ENCODE peak calls at places on chromosomes 4 and X, in five cellular contexts. One of them, this sample, is unnamed.

GRCh38 chr4:76383001-76383400 is 37.9 kb downstream of the CCDC158 start:
- DNase-seq in epithelial cell of proximal tubule: no peak
- DNase-seq in brain microvascular endothelial cell: no peak
- DNase-seq in activated B cell treated with CpG ODN at 0.5 μM for 24 hours: no peak
- DNase-seq in endothelial cell: no peak
- DNase-seq in this sample: no peak

GRCh38 chrX:15202458-15203177 is 67.3 kb downstream of the ASB9 start:
- DNase-seq in brain microvascular endothelial cell: no peak
- DNase-seq in endothelial cell: no peak
- DNase-seq in activated B cell treated with CpG ODN at 0.5 μM for 24 hours: no peak
- DNase-seq in epithelial cell of proximal tubule: peak
- DNase-seq in this sample: no peak

GRCh38 chr4:41260315-41260714 is 3.6 kb downstream of the UCHL1 start:
- DNase-seq in epithelial cell of proximal tubule: no peak
- DNase-seq in brain microvascular endothelial cell: no peak
- DNase-seq in endothelial cell: no peak
- DNase-seq in activated B cell treated with CpG ODN at 0.5 μM for 24 hours: no peak
- DNase-seq in this sample: no peak

GRCh38 chrX:9538544-9539045 is 73.7 kb downstream of the TBL1X start:
- DNase-seq in activated B cell treated with CpG ODN at 0.5 μM for 24 hours: no peak
- DNase-seq in endothelial cell: no peak
- DNase-seq in brain microvascular endothelial cell: no peak
- DNase-seq in epithelial cell of proximal tubule: no peak
- DNase-seq in this sample: no peak

GRCh38 chr4:147927377-147928137 is 195.7 kb downstream of the ARHGAP10 start:
- DNase-seq in brain microvascular endothelial cell: peak
- DNase-seq in epithelial cell of proximal tubule: no peak
- DNase-seq in endothelial cell: no peak
- DNase-seq in activated B cell treated with CpG ODN at 0.5 μM for 24 hours: no peak
- DNase-seq in this sample: no peak

GRCh38 chr4:6224725-6225124 is 24.4 kb upstream of the JAKMIP1 start:
- DNase-seq in brain microvascular endothelial cell: no peak
- DNase-seq in epithelial cell of proximal tubule: no peak
- DNase-seq in activated B cell treated with CpG ODN at 0.5 μM for 24 hours: no peak
- DNase-seq in endothelial cell: no peak
- DNase-seq in this sample: no peak

GRCh38 chrX:68980906-68981616 is 152.2 kb downstream of the EFNB1 start:
- DNase-seq in brain microvascular endothelial cell: no peak
- DNase-seq in epithelial cell of proximal tubule: no peak
- DNase-seq in activated B cell treated with CpG ODN at 0.5 μM for 24 hours: no peak
- DNase-seq in endothelial cell: no peak
- DNase-seq in this sample: no peak

GRCh38 chr4:66376921-66377320 is 706.6 kb upstream of the EPHA5 start:
- DNase-seq in brain microvascular endothelial cell: peak
- DNase-seq in endothelial cell: no peak
- DNase-seq in activated B cell treated with CpG ODN at 0.5 μM for 24 hours: no peak
- DNase-seq in epithelial cell of proximal tubule: no peak
- DNase-seq in this sample: no peak

GRCh38 chrX:23634181-23634580 is 33.1 kb upstream of the PRDX4 start:
- DNase-seq in brain microvascular endothelial cell: no peak
- DNase-seq in endothelial cell: no peak
- DNase-seq in epithelial cell of proximal tubule: no peak
- DNase-seq in activated B cell treated with CpG ODN at 0.5 μM for 24 hours: no peak
- DNase-seq in this sample: no peak
- TF ChIP-seq CTCF in brain microvascular endothelial cell: peak
- TF ChIP-seq CTCF in endothelial cell: no peak
- TF ChIP-seq CTCF in epithelial cell of proximal tubule: peak
- TF ChIP-seq CTCF in activated B cell treated with CpG ODN at 0.5 μM for 24 hours: no peak
- TF ChIP-seq CTCF in this sample: peak

GRCh38 chrX:118569676-118570075 is 74.1 kb downstream of the DOCK11 start:
- DNase-seq in endothelial cell: no peak
- DNase-seq in epithelial cell of proximal tubule: no peak
- DNase-seq in brain microvascular endothelial cell: no peak
- DNase-seq in activated B cell treated with CpG ODN at 0.5 μM for 24 hours: no peak
- DNase-seq in this sample: no peak

GRCh38 chrX:118564498-118564897 is 68.9 kb downstream of the DOCK11 start:
- DNase-seq in epithelial cell of proximal tubule: no peak
- DNase-seq in brain microvascular endothelial cell: no peak
- DNase-seq in activated B cell treated with CpG ODN at 0.5 μM for 24 hours: no peak
- DNase-seq in endothelial cell: no peak
- DNase-seq in this sample: no peak

GRCh38 chrX:118566359-118566758 is 70.7 kb downstream of the DOCK11 start:
- DNase-seq in epithelial cell of proximal tubule: no peak
- DNase-seq in brain microvascular endothelial cell: no peak
- DNase-seq in endothelial cell: no peak
- DNase-seq in activated B cell treated with CpG ODN at 0.5 μM for 24 hours: no peak
- DNase-seq in this sample: no peak

GRCh38 chrX:118562574-118563164 is 67.1 kb downstream of the DOCK11 start:
- DNase-seq in epithelial cell of proximal tubule: no peak
- DNase-seq in activated B cell treated with CpG ODN at 0.5 μM for 24 hours: no peak
- DNase-seq in endothelial cell: no peak
- DNase-seq in brain microvascular endothelial cell: peak
- DNase-seq in this sample: no peak

GRCh38 chrX:118565853-118566252 is 70.2 kb downstream of the DOCK11 start:
- DNase-seq in activated B cell treated with CpG ODN at 0.5 μM for 24 hours: no peak
- DNase-seq in endothelial cell: no peak
- DNase-seq in epithelial cell of proximal tubule: no peak
- DNase-seq in brain microvascular endothelial cell: no peak
- DNase-seq in this sample: no peak
- TF ChIP-seq CTCF in activated B cell treated with CpG ODN at 0.5 μM for 24 hours: no peak
- TF ChIP-seq CTCF in endothelial cell: no peak
- TF ChIP-seq CTCF in epithelial cell of proximal tubule: no peak
- TF ChIP-seq CTCF in brain microvascular endothelial cell: no peak
- TF ChIP-seq CTCF in this sample: no peak

GRCh38 chrX:39449352-39449751 is 648.1 kb downstream of the MID1IP1 start:
- DNase-seq in endothelial cell: no peak
- DNase-seq in activated B cell treated with CpG ODN at 0.5 μM for 24 hours: no peak
- DNase-seq in epithelial cell of proximal tubule: no peak
- DNase-seq in brain microvascular endothelial cell: no peak
- DNase-seq in this sample: no peak

GRCh38 chrX:39440734-39441305 is 639.6 kb downstream of the MID1IP1 start:
- DNase-seq in brain microvascular endothelial cell: no peak
- DNase-seq in epithelial cell of proximal tubule: no peak
- DNase-seq in activated B cell treated with CpG ODN at 0.5 μM for 24 hours: no peak
- DNase-seq in endothelial cell: no peak
- DNase-seq in this sample: no peak

GRCh38 chrX:39443240-39443639 is 642.0 kb downstream of the MID1IP1 start:
- DNase-seq in activated B cell treated with CpG ODN at 0.5 μM for 24 hours: no peak
- DNase-seq in endothelial cell: no peak
- DNase-seq in brain microvascular endothelial cell: no peak
- DNase-seq in epithelial cell of proximal tubule: no peak
- DNase-seq in this sample: no peak

GRCh38 chrX:39442332-39442731 is 641.1 kb downstream of the MID1IP1 start:
- DNase-seq in epithelial cell of proximal tubule: no peak
- DNase-seq in endothelial cell: no peak
- DNase-seq in brain microvascular endothelial cell: no peak
- DNase-seq in activated B cell treated with CpG ODN at 0.5 μM for 24 hours: no peak
- DNase-seq in this sample: no peak

DNA sequence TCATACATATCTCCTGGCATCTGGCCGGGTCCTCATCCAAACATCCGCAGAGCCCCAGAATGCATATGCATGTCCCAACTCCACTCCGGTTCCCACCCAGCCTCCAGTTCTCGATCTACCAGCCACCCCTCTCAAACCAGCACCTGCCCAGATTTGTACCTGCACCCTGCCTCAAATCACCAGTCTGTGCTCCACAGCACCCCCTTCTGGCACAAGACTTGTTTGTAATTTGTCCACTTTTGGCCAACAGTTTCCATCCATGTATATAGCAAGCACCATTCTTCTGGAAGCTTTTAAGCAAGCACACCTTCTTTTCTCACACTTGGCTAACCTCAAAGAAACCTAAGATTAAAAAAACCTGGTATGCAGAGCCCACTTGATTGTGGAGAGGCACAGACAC is 644.1 kb downstream of the MID1IP1 start:
- DNase-seq in brain microvascular endothelial cell: no peak
- DNase-seq in epithelial cell of proximal tubule: no peak
- DNase-seq in endothelial cell: peak
- DNase-seq in activated B cell treated with CpG ODN at 0.5 μM for 24 hours: no peak
- DNase-seq in this sample: no peak
- TF ChIP-seq CTCF in brain microvascular endothelial cell: peak
- TF ChIP-seq CTCF in epithelial cell of proximal tubule: peak
- TF ChIP-seq CTCF in endothelial cell: no peak
- TF ChIP-seq CTCF in activated B cell treated with CpG ODN at 0.5 μM for 24 hours: no peak
- TF ChIP-seq CTCF in this sample: peak

GRCh38 chr4:34422472-34422871 is 1821.8 kb downstream of the ARAP2 start:
- DNase-seq in activated B cell treated with CpG ODN at 0.5 μM for 24 hours: no peak
- DNase-seq in endothelial cell: no peak
- DNase-seq in brain microvascular endothelial cell: no peak
- DNase-seq in epithelial cell of proximal tubule: no peak
- DNase-seq in this sample: no peak
- TF ChIP-seq CTCF in activated B cell treated with CpG ODN at 0.5 μM for 24 hours: no peak
- TF ChIP-seq CTCF in endothelial cell: no peak
- TF ChIP-seq CTCF in brain microvascular endothelial cell: peak
- TF ChIP-seq CTCF in epithelial cell of proximal tubule: peak
- TF ChIP-seq CTCF in this sample: no peak

DNA sequence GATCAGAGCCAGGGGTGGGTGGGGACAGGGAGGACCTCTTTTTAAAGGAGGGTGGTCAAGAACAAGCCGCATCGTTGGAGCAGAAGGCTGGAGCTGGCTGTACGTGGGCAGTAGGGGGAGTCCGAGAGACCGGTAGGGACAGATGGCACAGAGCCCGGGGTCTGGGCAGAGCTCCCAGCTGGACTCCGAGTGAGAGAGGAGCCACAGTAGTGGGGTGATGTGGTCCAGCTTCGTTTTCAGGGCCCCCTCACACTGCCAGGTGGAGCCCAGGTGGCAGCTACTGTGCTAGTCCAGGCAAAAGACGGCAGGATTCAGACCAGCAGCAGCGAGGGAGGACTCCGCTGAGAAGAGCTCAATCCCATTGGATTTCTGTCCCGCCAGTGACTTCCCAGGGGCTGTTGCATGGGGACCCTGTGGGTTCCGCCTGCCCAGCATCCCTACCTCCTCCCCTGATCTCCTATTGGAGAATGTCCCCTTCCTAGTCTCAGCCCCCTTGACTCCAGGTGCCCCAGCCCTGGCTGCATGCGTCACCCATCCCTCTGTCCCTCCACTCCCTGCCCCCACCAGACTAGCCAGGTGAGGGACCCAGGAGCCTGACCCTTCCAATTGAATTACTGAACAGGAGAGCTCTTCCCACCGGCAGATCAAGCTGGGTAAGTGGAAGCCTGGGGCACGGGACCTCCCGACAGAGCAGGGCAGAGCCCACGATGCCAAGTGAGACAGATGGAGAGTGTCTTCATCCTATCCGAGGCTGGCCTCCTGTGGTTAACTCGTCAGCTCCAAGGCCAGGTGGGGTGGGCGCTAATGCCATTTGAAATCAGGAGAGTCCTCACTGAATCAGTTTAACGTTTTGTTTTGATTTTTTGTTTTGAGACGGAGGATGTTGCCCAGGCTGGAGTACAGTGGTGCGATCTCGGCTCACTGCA is 2.9 kb downstream of the ARHGAP4 start:
- DNase-seq in endothelial cell: no peak
- DNase-seq in brain microvascular endothelial cell: no peak
- DNase-seq in activated B cell treated with CpG ODN at 0.5 μM for 24 hours: no peak
- DNase-seq in epithelial cell of proximal tubule: no peak
- DNase-seq in this sample: no peak
- TF ChIP-seq CTCF in endothelial cell: no peak
- TF ChIP-seq CTCF in brain microvascular endothelial cell: peak
- TF ChIP-seq CTCF in activated B cell treated with CpG ODN at 0.5 μM for 24 hours: no peak
- TF ChIP-seq CTCF in epithelial cell of proximal tubule: peak
- TF ChIP-seq CTCF in this sample: peak

GRCh38 chr4:121054373-121054772 is 18.0 kb downstream of the NDNF start:
- DNase-seq in endothelial cell: no peak
- DNase-seq in activated B cell treated with CpG ODN at 0.5 μM for 24 hours: no peak
- DNase-seq in epithelial cell of proximal tubule: no peak
- DNase-seq in brain microvascular endothelial cell: no peak
- DNase-seq in this sample: no peak

GRCh38 chr4:121053601-121054143 is 18.7 kb downstream of the NDNF start:
- DNase-seq in epithelial cell of proximal tubule: peak
- DNase-seq in brain microvascular endothelial cell: peak
- DNase-seq in activated B cell treated with CpG ODN at 0.5 μM for 24 hours: no peak
- DNase-seq in endothelial cell: no peak
- DNase-seq in this sample: no peak

GRCh38 chr4:121049072-121049599 is 23.2 kb downstream of the NDNF start:
- DNase-seq in brain microvascular endothelial cell: no peak
- DNase-seq in endothelial cell: no peak
- DNase-seq in epithelial cell of proximal tubule: no peak
- DNase-seq in activated B cell treated with CpG ODN at 0.5 μM for 24 hours: no peak
- DNase-seq in this sample: no peak

GRCh38 chr4:121048165-121048564 is 24.2 kb downstream of the NDNF start:
- DNase-seq in activated B cell treated with CpG ODN at 0.5 μM for 24 hours: no peak
- DNase-seq in endothelial cell: no peak
- DNase-seq in brain microvascular endothelial cell: no peak
- DNase-seq in epithelial cell of proximal tubule: no peak
- DNase-seq in this sample: no peak

DNA sequence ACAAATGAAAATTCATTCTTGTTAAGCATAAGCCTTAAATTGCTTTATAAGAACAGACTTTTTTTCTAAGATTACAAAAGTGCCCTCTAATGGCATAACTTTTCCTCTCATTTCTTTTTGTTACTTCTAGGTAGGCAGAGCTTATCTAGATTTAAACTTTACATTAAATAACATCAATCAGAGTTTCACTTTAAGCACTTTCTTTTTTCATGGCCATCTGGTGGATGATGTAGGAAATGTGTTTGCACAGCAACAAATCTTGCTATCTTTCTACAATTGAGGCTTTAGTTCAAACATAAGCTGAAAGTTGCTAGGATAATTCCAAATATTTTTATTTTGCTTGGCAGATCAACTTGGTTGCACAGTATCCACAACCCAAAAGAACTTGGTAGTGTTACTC is 22.1 kb downstream of the NDNF start:
- DNase-seq in epithelial cell of proximal tubule: no peak
- DNase-seq in brain microvascular endothelial cell: no peak
- DNase-seq in activated B cell treated with CpG ODN at 0.5 μM for 24 hours: no peak
- DNase-seq in endothelial cell: no peak
- DNase-seq in this sample: no peak
- TF ChIP-seq CTCF in epithelial cell of proximal tubule: peak
- TF ChIP-seq CTCF in brain microvascular endothelial cell: peak
- TF ChIP-seq CTCF in activated B cell treated with CpG ODN at 0.5 μM for 24 hours: no peak
- TF ChIP-seq CTCF in endothelial cell: peak
- TF ChIP-seq CTCF in this sample: peak

DNA sequence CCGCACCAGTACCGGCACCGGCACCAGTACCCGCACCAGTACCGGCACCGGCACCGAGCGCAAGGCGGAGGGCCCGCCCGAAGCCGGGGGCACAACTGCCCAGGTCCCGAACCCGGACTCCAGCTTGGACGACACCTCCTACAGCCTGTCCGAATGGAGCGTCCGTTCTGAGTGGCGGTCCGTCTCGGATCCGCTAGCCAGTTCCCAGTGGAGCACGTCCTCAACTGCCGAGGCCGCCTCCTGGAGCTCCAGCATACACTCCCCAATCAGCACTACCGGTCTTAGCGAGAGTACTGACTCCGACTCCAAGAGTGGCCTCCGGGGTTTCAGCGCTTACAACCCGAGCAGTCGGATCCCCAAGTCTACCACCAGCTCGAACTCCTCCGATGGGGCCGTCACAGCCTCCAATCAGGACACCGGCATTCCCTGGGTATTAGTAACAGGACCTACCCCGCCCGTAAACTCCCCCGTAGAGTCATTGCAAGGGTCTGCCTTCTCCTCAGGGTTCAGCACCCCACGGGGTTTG is 885 bp upstream of the MAOA start:
- DNase-seq in endothelial cell: peak
- DNase-seq in epithelial cell of proximal tubule: no peak
- DNase-seq in brain microvascular endothelial cell: peak
- DNase-seq in activated B cell treated with CpG ODN at 0.5 μM for 24 hours: peak
- DNase-seq in this sample: peak
- TF ChIP-seq CTCF in endothelial cell: no peak
- TF ChIP-seq CTCF in epithelial cell of proximal tubule: no peak
- TF ChIP-seq CTCF in brain microvascular endothelial cell: no peak
- TF ChIP-seq CTCF in activated B cell treated with CpG ODN at 0.5 μM for 24 hours: no peak
- TF ChIP-seq CTCF in this sample: peak

GRCh38 chr4:123777297-123777859 is 380.8 kb downstream of the SPRY1 start:
- DNase-seq in brain microvascular endothelial cell: no peak
- DNase-seq in activated B cell treated with CpG ODN at 0.5 μM for 24 hours: no peak
- DNase-seq in endothelial cell: no peak
- DNase-seq in epithelial cell of proximal tubule: no peak
- DNase-seq in this sample: no peak

GRCh38 chr4:123776267-123776666 is 379.7 kb downstream of the SPRY1 start:
- DNase-seq in endothelial cell: no peak
- DNase-seq in brain microvascular endothelial cell: no peak
- DNase-seq in activated B cell treated with CpG ODN at 0.5 μM for 24 hours: no peak
- DNase-seq in epithelial cell of proximal tubule: no peak
- DNase-seq in this sample: no peak
- TF ChIP-seq CTCF in endothelial cell: no peak
- TF ChIP-seq CTCF in brain microvascular endothelial cell: no peak
- TF ChIP-seq CTCF in activated B cell treated with CpG ODN at 0.5 μM for 24 hours: no peak
- TF ChIP-seq CTCF in epithelial cell of proximal tubule: no peak
- TF ChIP-seq CTCF in this sample: no peak